ENCODE peak calls at places on chromosomes 5 and 9, in four cellular contexts. One of them, this sample, is unnamed.
A peak's percentile ranks its signal among the peaks of the same experiment; 100 is the strongest.

GRCh38 chr5:135064235-135064570 is 30.2 kb upstream of the PITX1 start:
- DNase-seq in sigmoid colon: peak; percentile 48
- DNase-seq in epithelial cell of esophagus: no peak
- DNase-seq in heart left ventricle: no peak
- DNase-seq in this sample: no peak

GRCh38 chr5:179276838-179277395 is 68.3 kb downstream of the ADAMTS2 start:
- DNase-seq in sigmoid colon: no peak
- DNase-seq in epithelial cell of esophagus: no peak
- DNase-seq in heart left ventricle: no peak
- DNase-seq in this sample: no peak

GRCh38 chr5:87103616-87104287 is 163.9 kb upstream of the RASA1 start:
- DNase-seq in sigmoid colon: no peak
- DNase-seq in epithelial cell of esophagus: peak; percentile 22
- DNase-seq in heart left ventricle: no peak
- DNase-seq in this sample: no peak

GRCh38 chr9:127295005-127295404 is 30.4 kb downstream of the GARNL3 start:
- DNase-seq in sigmoid colon: no peak
- DNase-seq in epithelial cell of esophagus: peak; percentile 96
- DNase-seq in heart left ventricle: no peak
- DNase-seq in this sample: no peak

GRCh38 chr9:83299094-83299493 is 236.2 kb upstream of the RASEF start:
- DNase-seq in sigmoid colon: no peak
- DNase-seq in epithelial cell of esophagus: no peak
- DNase-seq in heart left ventricle: no peak
- DNase-seq in this sample: no peak

GRCh38 chr9:111161015-111161415 is 122.7 kb upstream of the LPAR1 start:
- DNase-seq in sigmoid colon: no peak
- DNase-seq in epithelial cell of esophagus: peak; percentile 59
- DNase-seq in heart left ventricle: no peak
- DNase-seq in this sample: peak; percentile 97

GRCh38 chr9:120851386-120851922 is 8.7 kb upstream of the PSMD5 start:
- DNase-seq in sigmoid colon: no peak
- DNase-seq in epithelial cell of esophagus: no peak
- DNase-seq in heart left ventricle: no peak
- DNase-seq in this sample: no peak

GRCh38 chr5:136123236-136123768 is 9.3 kb upstream of the SMAD5 start:
- DNase-seq in sigmoid colon: no peak
- DNase-seq in epithelial cell of esophagus: peak; percentile 93
- DNase-seq in heart left ventricle: no peak
- DNase-seq in this sample: peak; percentile 41

GRCh38 chr9:95634581-95634980 is 117.8 kb upstream of the PTCH1 start:
- DNase-seq in sigmoid colon: no peak
- DNase-seq in epithelial cell of esophagus: no peak
- DNase-seq in heart left ventricle: no peak
- DNase-seq in this sample: no peak

GRCh38 chr9:132776268-132776667 is 101.8 kb downstream of the AK8 start:
- DNase-seq in sigmoid colon: no peak
- DNase-seq in epithelial cell of esophagus: no peak
- DNase-seq in heart left ventricle: no peak
- DNase-seq in this sample: no peak

GRCh38 chr5:151569132-151570046 is 21.7 kb downstream of the FAT2 start:
- DNase-seq in sigmoid colon: no peak
- DNase-seq in epithelial cell of esophagus: peak; percentile 85
- DNase-seq in heart left ventricle: no peak
- DNase-seq in this sample: peak; percentile 51

GRCh38 chr5:77443670-77444069 is 48.4 kb downstream of the WDR41 start:
- DNase-seq in sigmoid colon: no peak
- DNase-seq in epithelial cell of esophagus: no peak
- DNase-seq in heart left ventricle: no peak
- DNase-seq in this sample: no peak

GRCh38 chr5:9447691-9448090 is 98.2 kb downstream of the SEMA5A start:
- DNase-seq in sigmoid colon: no peak
- DNase-seq in epithelial cell of esophagus: no peak
- DNase-seq in heart left ventricle: no peak
- DNase-seq in this sample: peak; percentile 66

GRCh38 chr5:173312821-173313220 is 15.4 kb downstream of the STC2 start:
- DNase-seq in sigmoid colon: no peak
- DNase-seq in epithelial cell of esophagus: no peak
- DNase-seq in heart left ventricle: no peak
- DNase-seq in this sample: no peak

GRCh38 chr5:80754900-80755299 is 100.1 kb upstream of the DHFR start:
- DNase-seq in sigmoid colon: no peak
- DNase-seq in epithelial cell of esophagus: no peak
- DNase-seq in heart left ventricle: peak; percentile 22
- DNase-seq in this sample: peak; percentile 39

GRCh38 chr9:121075251-121076036 is 689 bp downstream of the CNTRL start:
- DNase-seq in sigmoid colon: no peak
- DNase-seq in epithelial cell of esophagus: peak; percentile 26
- DNase-seq in heart left ventricle: no peak
- DNase-seq in this sample: peak; percentile 34

GRCh38 chr9:93677061-93677571 is 100.7 kb downstream of the PHF2 start:
- DNase-seq in sigmoid colon: no peak
- DNase-seq in epithelial cell of esophagus: no peak
- DNase-seq in heart left ventricle: peak; percentile 7
- DNase-seq in this sample: no peak

GRCh38 chr9:91773166-91773565 is 176.9 kb downstream of the ROR2 start:
- DNase-seq in sigmoid colon: no peak
- DNase-seq in epithelial cell of esophagus: no peak
- DNase-seq in heart left ventricle: no peak
- DNase-seq in this sample: no peak

GRCh38 chr9:127537792-127538191 is 74.3 kb upstream of the STXBP1 start:
- DNase-seq in sigmoid colon: no peak
- DNase-seq in epithelial cell of esophagus: peak; percentile 49
- DNase-seq in heart left ventricle: no peak
- DNase-seq in this sample: no peak

GRCh38 chr5:142512680-142513042 is 173.2 kb downstream of the FGF1 start:
- DNase-seq in sigmoid colon: no peak
- DNase-seq in epithelial cell of esophagus: peak; percentile 15
- DNase-seq in heart left ventricle: no peak
- DNase-seq in this sample: peak; percentile 51

GRCh38 chr5:136080483-136081180 is 51.8 kb downstream of the TGFBI start:
- DNase-seq in sigmoid colon: peak; percentile 94
- DNase-seq in epithelial cell of esophagus: peak; percentile 83
- DNase-seq in heart left ventricle: peak; percentile 86
- DNase-seq in this sample: peak; percentile 95

GRCh38 chr5:168468836-168469235 is 17.4 kb upstream of the RARS1 start:
- DNase-seq in sigmoid colon: no peak
- DNase-seq in epithelial cell of esophagus: no peak
- DNase-seq in heart left ventricle: no peak
- DNase-seq in this sample: peak; percentile 85

GRCh38 chr9:111030492-111030891 is 7.8 kb downstream of the LPAR1 start:
- DNase-seq in sigmoid colon: no peak
- DNase-seq in epithelial cell of esophagus: no peak
- DNase-seq in heart left ventricle: no peak
- DNase-seq in this sample: peak; percentile 45

GRCh38 chr5:148042920-148043319 is 20.9 kb upstream of the SPINK5 start:
- DNase-seq in sigmoid colon: no peak
- DNase-seq in epithelial cell of esophagus: peak; percentile 43
- DNase-seq in heart left ventricle: no peak
- DNase-seq in this sample: no peak

GRCh38 chr9:81563020-81563407 is 126.3 kb downstream of the TLE1 start:
- DNase-seq in sigmoid colon: no peak
- DNase-seq in epithelial cell of esophagus: no peak
- DNase-seq in heart left ventricle: no peak
- DNase-seq in this sample: no peak

GRCh38 chr9:110744753-110745522 is 76.3 kb downstream of the MUSK start:
- DNase-seq in sigmoid colon: peak; percentile 83
- DNase-seq in epithelial cell of esophagus: peak; percentile 95
- DNase-seq in heart left ventricle: no peak
- DNase-seq in this sample: peak; percentile 100

GRCh38 chr5:134438641-134439621 is 27.2 kb upstream of the CDKN2AIPNL start:
- DNase-seq in sigmoid colon: peak; percentile 94
- DNase-seq in epithelial cell of esophagus: peak; percentile 99
- DNase-seq in heart left ventricle: peak; percentile 75
- DNase-seq in this sample: peak; percentile 98

GRCh38 chr5:156913719-156914370 is 49.2 kb downstream of the TIMD4 start:
- DNase-seq in sigmoid colon: no peak
- DNase-seq in epithelial cell of esophagus: no peak
- DNase-seq in heart left ventricle: no peak
- DNase-seq in this sample: no peak

GRCh38 chr5:180611140-180611850 is 20.0 kb upstream of the SCGB3A1 start:
- DNase-seq in sigmoid colon: no peak
- DNase-seq in epithelial cell of esophagus: no peak
- DNase-seq in heart left ventricle: no peak
- DNase-seq in this sample: no peak

GRCh38 chr9:133348763-133349573 is 950 bp downstream of the RPL7A start:
- DNase-seq in sigmoid colon: no peak
- DNase-seq in epithelial cell of esophagus: no peak
- DNase-seq in heart left ventricle: no peak
- DNase-seq in this sample: no peak

GRCh38 chr9:33884856-33885701 is 68.1 kb downstream of the UBE2R2 start:
- DNase-seq in sigmoid colon: no peak
- DNase-seq in epithelial cell of esophagus: peak; percentile 13
- DNase-seq in heart left ventricle: peak; percentile 53
- DNase-seq in this sample: peak; percentile 39

GRCh38 chr5:110323832-110324231 is 402.6 kb downstream of the TMEM232 start:
- DNase-seq in sigmoid colon: no peak
- DNase-seq in epithelial cell of esophagus: no peak
- DNase-seq in heart left ventricle: no peak
- DNase-seq in this sample: no peak

GRCh38 chr5:174735498-174736350 is 11.3 kb downstream of the MSX2 start:
- DNase-seq in sigmoid colon: no peak
- DNase-seq in epithelial cell of esophagus: no peak
- DNase-seq in heart left ventricle: no peak
- DNase-seq in this sample: no peak
- TF ChIP-seq CTCF in sigmoid colon: peak; percentile 24
- TF ChIP-seq CTCF in epithelial cell of esophagus: no peak
- TF ChIP-seq CTCF in heart left ventricle: peak; percentile 32
- TF ChIP-seq CTCF in this sample: peak; percentile 28

GRCh38 chr5:160649304-160649703 is 202.7 kb downstream of the ATP10B start:
- DNase-seq in sigmoid colon: no peak
- DNase-seq in epithelial cell of esophagus: peak; percentile 32
- DNase-seq in heart left ventricle: no peak
- DNase-seq in this sample: no peak
- TF ChIP-seq CTCF in sigmoid colon: peak; percentile 14
- TF ChIP-seq CTCF in epithelial cell of esophagus: peak; percentile 64
- TF ChIP-seq CTCF in heart left ventricle: peak; percentile 11
- TF ChIP-seq CTCF in this sample: peak; percentile 2

GRCh38 chr5:137209232-137209810 is 289.8 kb downstream of the SPOCK1 start:
- DNase-seq in sigmoid colon: no peak
- DNase-seq in epithelial cell of esophagus: no peak
- DNase-seq in heart left ventricle: no peak
- DNase-seq in this sample: no peak

GRCh38 chr5:137205237-137205636 is 293.9 kb downstream of the SPOCK1 start:
- DNase-seq in sigmoid colon: no peak
- DNase-seq in epithelial cell of esophagus: peak; percentile 96
- DNase-seq in heart left ventricle: no peak
- DNase-seq in this sample: no peak

GRCh38 chr5:137203011-137203632 is 296.0 kb downstream of the SPOCK1 start:
- DNase-seq in sigmoid colon: no peak
- DNase-seq in epithelial cell of esophagus: no peak
- DNase-seq in heart left ventricle: no peak
- DNase-seq in this sample: no peak

GRCh38 chr5:137207023-137207760 is 291.9 kb downstream of the SPOCK1 start:
- DNase-seq in sigmoid colon: no peak
- DNase-seq in epithelial cell of esophagus: no peak
- DNase-seq in heart left ventricle: no peak
- DNase-seq in this sample: no peak

GRCh38 chr5:137206030-137206715 is 293.0 kb downstream of the SPOCK1 start:
- DNase-seq in sigmoid colon: no peak
- DNase-seq in epithelial cell of esophagus: peak; percentile 80
- DNase-seq in heart left ventricle: no peak
- DNase-seq in this sample: peak; percentile 16
- TF ChIP-seq CTCF in sigmoid colon: no peak
- TF ChIP-seq CTCF in epithelial cell of esophagus: peak; percentile 5
- TF ChIP-seq CTCF in heart left ventricle: no peak
- TF ChIP-seq CTCF in this sample: no peak

DNA sequence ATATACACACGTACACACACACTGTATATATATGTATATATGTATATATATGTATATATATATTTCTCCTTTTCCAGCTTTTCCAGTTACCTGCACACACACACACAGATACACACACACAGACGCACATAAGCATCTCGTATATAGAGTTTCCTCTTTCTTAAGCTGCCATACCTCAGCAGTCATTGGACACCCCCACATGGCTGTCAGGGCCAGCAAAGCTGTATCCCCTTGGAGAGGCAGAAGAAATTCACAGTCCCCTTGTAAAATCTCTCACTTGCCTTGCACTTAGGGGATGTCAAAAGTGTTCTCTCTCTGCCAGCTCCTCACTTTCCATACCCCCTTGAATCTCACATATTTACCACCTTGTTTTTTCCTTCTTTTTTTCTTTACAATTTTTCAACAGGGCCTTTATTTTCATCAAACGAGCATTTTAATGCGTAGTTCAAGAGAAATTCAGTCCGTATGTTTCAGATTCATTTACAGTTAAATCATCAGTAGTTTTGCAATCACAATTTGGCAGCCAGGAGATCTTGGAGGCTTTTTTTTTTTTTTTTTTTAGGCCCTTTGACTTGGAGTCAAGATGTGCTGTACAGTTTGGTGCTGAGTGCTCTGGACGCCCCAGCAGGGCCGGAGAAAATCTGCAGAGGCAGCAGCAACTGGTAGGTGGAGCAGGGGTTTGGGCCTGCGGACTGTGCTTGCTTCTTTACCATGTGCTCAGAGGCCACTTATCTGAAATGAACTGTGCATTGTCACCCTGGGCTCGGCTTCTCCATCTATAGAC is 244.9 kb upstream of the KLF4 start:
- DNase-seq in sigmoid colon: peak; percentile 72
- DNase-seq in epithelial cell of esophagus: peak; percentile 74
- DNase-seq in heart left ventricle: no peak
- DNase-seq in this sample: peak; percentile 98
- TF ChIP-seq CTCF in sigmoid colon: no peak
- TF ChIP-seq CTCF in epithelial cell of esophagus: no peak
- TF ChIP-seq CTCF in heart left ventricle: no peak
- TF ChIP-seq CTCF in this sample: peak; percentile 36